ENCODE peak calls at places on chromosomes 2 and 18, in nine cellular contexts. One of them, this sample, is unnamed.

GRCh38 chr2:235157746-235158482 is 206.1 kb downstream of the SH3BP4 start:
- DNase-seq in astrocyte of the cerebellum: no peak
- DNase-seq in psoas muscle: no peak
- DNase-seq in PC-3: no peak
- DNase-seq in hepatocyte: no peak
- DNase-seq in neural progenitor cell: peak
- DNase-seq in foreskin fibroblast: no peak
- DNase-seq in endothelial cell of umbilical vein: no peak
- DNase-seq in bronchial epithelial cell: no peak
- DNase-seq in this sample: no peak

GRCh38 chr2:237860273-237860935 is 981 bp downstream of the RAMP1 start:
- DNase-seq in astrocyte of the cerebellum: no peak
- DNase-seq in psoas muscle: peak
- DNase-seq in PC-3: no peak
- DNase-seq in hepatocyte: no peak
- DNase-seq in neural progenitor cell: no peak
- DNase-seq in foreskin fibroblast: no peak
- DNase-seq in endothelial cell of umbilical vein: no peak
- DNase-seq in bronchial epithelial cell: no peak
- DNase-seq in this sample: no peak

GRCh38 chr18:70288851-70289328 is at the start of gene SOCS6:
- DNase-seq in astrocyte of the cerebellum: peak
- DNase-seq in psoas muscle: peak
- DNase-seq in PC-3: peak
- DNase-seq in hepatocyte: peak
- DNase-seq in neural progenitor cell: peak
- DNase-seq in foreskin fibroblast: peak
- DNase-seq in endothelial cell of umbilical vein: peak
- DNase-seq in bronchial epithelial cell: no peak
- DNase-seq in this sample: no peak

GRCh38 chr2:28991462-28991861 is 10.4 kb downstream of the TOGARAM2 start:
- DNase-seq in astrocyte of the cerebellum: no peak
- DNase-seq in psoas muscle: no peak
- DNase-seq in PC-3: no peak
- DNase-seq in hepatocyte: no peak
- DNase-seq in neural progenitor cell: no peak
- DNase-seq in foreskin fibroblast: no peak
- DNase-seq in endothelial cell of umbilical vein: no peak
- DNase-seq in bronchial epithelial cell: no peak
- DNase-seq in this sample: no peak

GRCh38 chr18:48952287-48953095 is 1.7 kb upstream of the SMAD7 start:
- DNase-seq in astrocyte of the cerebellum: peak
- DNase-seq in psoas muscle: peak
- DNase-seq in PC-3: peak
- DNase-seq in hepatocyte: peak
- DNase-seq in neural progenitor cell: peak
- DNase-seq in foreskin fibroblast: peak
- DNase-seq in endothelial cell of umbilical vein: peak
- DNase-seq in bronchial epithelial cell: peak
- DNase-seq in this sample: no peak

GRCh38 chr2:48414980-48415764 is 114.8 kb upstream of the STON1 start:
- DNase-seq in astrocyte of the cerebellum: no peak
- DNase-seq in psoas muscle: no peak
- DNase-seq in PC-3: no peak
- DNase-seq in hepatocyte: no peak
- DNase-seq in neural progenitor cell: peak
- DNase-seq in foreskin fibroblast: peak
- DNase-seq in endothelial cell of umbilical vein: no peak
- DNase-seq in bronchial epithelial cell: no peak
- DNase-seq in this sample: no peak

GRCh38 chr2:158413581-158413980 is 43.0 kb downstream of the CCDC148 start:
- DNase-seq in astrocyte of the cerebellum: no peak
- DNase-seq in psoas muscle: no peak
- DNase-seq in PC-3: no peak
- DNase-seq in hepatocyte: no peak
- DNase-seq in neural progenitor cell: no peak
- DNase-seq in foreskin fibroblast: no peak
- DNase-seq in endothelial cell of umbilical vein: no peak
- DNase-seq in bronchial epithelial cell: no peak
- DNase-seq in this sample: no peak

GRCh38 chr2:27715318-27716165 is 51.9 kb downstream of the SLC4A1AP start:
- DNase-seq in astrocyte of the cerebellum: no peak
- DNase-seq in psoas muscle: peak
- DNase-seq in PC-3: peak
- DNase-seq in hepatocyte: peak
- DNase-seq in neural progenitor cell: peak
- DNase-seq in foreskin fibroblast: peak
- DNase-seq in endothelial cell of umbilical vein: no peak
- DNase-seq in bronchial epithelial cell: peak
- DNase-seq in this sample: no peak

GRCh38 chr2:232485757-232486557 is 1.7 kb downstream of the ECEL1 start:
- DNase-seq in astrocyte of the cerebellum: no peak
- DNase-seq in psoas muscle: no peak
- DNase-seq in PC-3: no peak
- DNase-seq in hepatocyte: no peak
- DNase-seq in neural progenitor cell: peak
- DNase-seq in foreskin fibroblast: no peak
- DNase-seq in endothelial cell of umbilical vein: no peak
- DNase-seq in bronchial epithelial cell: no peak
- DNase-seq in this sample: no peak

GRCh38 chr18:8607776-8608682 is 1.2 kb upstream of the RAB12 start:
- DNase-seq in astrocyte of the cerebellum: no peak
- DNase-seq in psoas muscle: no peak
- DNase-seq in PC-3: no peak
- DNase-seq in hepatocyte: no peak
- DNase-seq in neural progenitor cell: no peak
- DNase-seq in foreskin fibroblast: peak
- DNase-seq in endothelial cell of umbilical vein: no peak
- DNase-seq in bronchial epithelial cell: no peak
- DNase-seq in this sample: peak

GRCh38 chr2:167181674-167182073 is 293.4 kb downstream of the XIRP2 start:
- DNase-seq in astrocyte of the cerebellum: no peak
- DNase-seq in psoas muscle: no peak
- DNase-seq in PC-3: peak
- DNase-seq in hepatocyte: no peak
- DNase-seq in neural progenitor cell: no peak
- DNase-seq in foreskin fibroblast: peak
- DNase-seq in endothelial cell of umbilical vein: no peak
- DNase-seq in bronchial epithelial cell: peak
- DNase-seq in this sample: no peak

GRCh38 chr2:140880573-140880972 is 1250.2 kb downstream of the LRP1B start:
- DNase-seq in astrocyte of the cerebellum: no peak
- DNase-seq in psoas muscle: no peak
- DNase-seq in PC-3: peak
- DNase-seq in hepatocyte: no peak
- DNase-seq in neural progenitor cell: no peak
- DNase-seq in foreskin fibroblast: peak
- DNase-seq in endothelial cell of umbilical vein: peak
- DNase-seq in bronchial epithelial cell: no peak
- DNase-seq in this sample: no peak

GRCh38 chr2:212595036-212595654 is 56.5 kb upstream of the ERBB4 start:
- DNase-seq in astrocyte of the cerebellum: peak
- DNase-seq in psoas muscle: no peak
- DNase-seq in PC-3: peak
- DNase-seq in hepatocyte: no peak
- DNase-seq in neural progenitor cell: no peak
- DNase-seq in foreskin fibroblast: no peak
- DNase-seq in endothelial cell of umbilical vein: no peak
- DNase-seq in bronchial epithelial cell: peak
- DNase-seq in this sample: no peak

GRCh38 chr2:188765522-188765921 is 208.7 kb upstream of the COL3A1 start:
- DNase-seq in astrocyte of the cerebellum: no peak
- DNase-seq in psoas muscle: no peak
- DNase-seq in PC-3: peak
- DNase-seq in hepatocyte: peak
- DNase-seq in neural progenitor cell: peak
- DNase-seq in foreskin fibroblast: no peak
- DNase-seq in endothelial cell of umbilical vein: peak
- DNase-seq in bronchial epithelial cell: peak
- DNase-seq in this sample: no peak

GRCh38 chr2:26344581-26345283 is 1.2 kb upstream of the SELENOI start:
- DNase-seq in astrocyte of the cerebellum: no peak
- DNase-seq in psoas muscle: no peak
- DNase-seq in PC-3: peak
- DNase-seq in hepatocyte: peak
- DNase-seq in neural progenitor cell: peak
- DNase-seq in foreskin fibroblast: no peak
- DNase-seq in endothelial cell of umbilical vein: peak
- DNase-seq in bronchial epithelial cell: peak
- DNase-seq in this sample: no peak

GRCh38 chr2:235605999-235606715 is 112.3 kb downstream of the AGAP1 start:
- DNase-seq in astrocyte of the cerebellum: peak
- DNase-seq in psoas muscle: no peak
- DNase-seq in PC-3: no peak
- DNase-seq in hepatocyte: no peak
- DNase-seq in neural progenitor cell: peak
- DNase-seq in foreskin fibroblast: peak
- DNase-seq in endothelial cell of umbilical vein: no peak
- DNase-seq in bronchial epithelial cell: no peak
- DNase-seq in this sample: no peak

GRCh38 chr2:96247896-96248295 is 17.9 kb downstream of the TMEM127 start:
- DNase-seq in astrocyte of the cerebellum: no peak
- DNase-seq in psoas muscle: no peak
- DNase-seq in PC-3: no peak
- DNase-seq in hepatocyte: no peak
- DNase-seq in neural progenitor cell: no peak
- DNase-seq in foreskin fibroblast: no peak
- DNase-seq in endothelial cell of umbilical vein: no peak
- DNase-seq in bronchial epithelial cell: no peak
- DNase-seq in this sample: no peak

GRCh38 chr18:27871731-27872130 is 305.2 kb downstream of the CDH2 start:
- DNase-seq in astrocyte of the cerebellum: no peak
- DNase-seq in psoas muscle: no peak
- DNase-seq in PC-3: no peak
- DNase-seq in hepatocyte: no peak
- DNase-seq in neural progenitor cell: no peak
- DNase-seq in foreskin fibroblast: no peak
- DNase-seq in endothelial cell of umbilical vein: no peak
- DNase-seq in bronchial epithelial cell: no peak
- DNase-seq in this sample: no peak

GRCh38 chr2:219155054-219155644 is 5.5 kb downstream of the NHEJ1 start:
- DNase-seq in astrocyte of the cerebellum: peak
- DNase-seq in psoas muscle: no peak
- DNase-seq in PC-3: peak
- DNase-seq in hepatocyte: peak
- DNase-seq in neural progenitor cell: peak
- DNase-seq in foreskin fibroblast: no peak
- DNase-seq in endothelial cell of umbilical vein: peak
- DNase-seq in bronchial epithelial cell: peak
- DNase-seq in this sample: no peak

GRCh38 chr2:215749092-215749957 is 264.0 kb downstream of the MREG start:
- DNase-seq in astrocyte of the cerebellum: no peak
- DNase-seq in psoas muscle: peak
- DNase-seq in PC-3: peak
- DNase-seq in hepatocyte: peak
- DNase-seq in neural progenitor cell: no peak
- DNase-seq in foreskin fibroblast: peak
- DNase-seq in endothelial cell of umbilical vein: no peak
- DNase-seq in bronchial epithelial cell: peak
- DNase-seq in this sample: no peak

GRCh38 chr2:3766824-3767223 is 63.4 kb downstream of the DCDC2C start:
- DNase-seq in astrocyte of the cerebellum: no peak
- DNase-seq in psoas muscle: no peak
- DNase-seq in PC-3: no peak
- DNase-seq in hepatocyte: no peak
- DNase-seq in neural progenitor cell: no peak
- DNase-seq in foreskin fibroblast: no peak
- DNase-seq in endothelial cell of umbilical vein: no peak
- DNase-seq in bronchial epithelial cell: no peak
- DNase-seq in this sample: no peak

GRCh38 chr2:215790548-215791421 is 222.6 kb downstream of the MREG start:
- DNase-seq in astrocyte of the cerebellum: no peak
- DNase-seq in psoas muscle: no peak
- DNase-seq in PC-3: no peak
- DNase-seq in hepatocyte: no peak
- DNase-seq in neural progenitor cell: no peak
- DNase-seq in foreskin fibroblast: no peak
- DNase-seq in endothelial cell of umbilical vein: no peak
- DNase-seq in bronchial epithelial cell: no peak
- DNase-seq in this sample: no peak

GRCh38 chr2:119402645-119403560 is 28.8 kb upstream of the TMEM37 start:
- DNase-seq in astrocyte of the cerebellum: no peak
- DNase-seq in psoas muscle: no peak
- DNase-seq in PC-3: no peak
- DNase-seq in hepatocyte: peak
- DNase-seq in neural progenitor cell: no peak
- DNase-seq in foreskin fibroblast: no peak
- DNase-seq in endothelial cell of umbilical vein: no peak
- DNase-seq in bronchial epithelial cell: no peak
- DNase-seq in this sample: no peak
- H3K4me3 ChIP-seq in astrocyte of the cerebellum: no peak
- H3K4me3 ChIP-seq in psoas muscle: no peak
- H3K4me3 ChIP-seq in PC-3: no peak
- H3K4me3 ChIP-seq in hepatocyte: no peak
- H3K4me3 ChIP-seq in neural progenitor cell: no peak
- H3K4me3 ChIP-seq in foreskin fibroblast: no peak
- H3K4me3 ChIP-seq in endothelial cell of umbilical vein: no peak
- H3K4me3 ChIP-seq in bronchial epithelial cell: no peak
- H3K4me3 ChIP-seq in this sample: no peak

GRCh38 chr18:10303171-10303570 is 151.3 kb upstream of the APCDD1 start:
- DNase-seq in astrocyte of the cerebellum: no peak
- DNase-seq in psoas muscle: no peak
- DNase-seq in PC-3: no peak
- DNase-seq in hepatocyte: no peak
- DNase-seq in neural progenitor cell: no peak
- DNase-seq in foreskin fibroblast: no peak
- DNase-seq in endothelial cell of umbilical vein: no peak
- DNase-seq in bronchial epithelial cell: no peak
- DNase-seq in this sample: no peak
- H3K4me3 ChIP-seq in astrocyte of the cerebellum: no peak
- H3K4me3 ChIP-seq in psoas muscle: no peak
- H3K4me3 ChIP-seq in PC-3: no peak
- H3K4me3 ChIP-seq in hepatocyte: no peak
- H3K4me3 ChIP-seq in neural progenitor cell: no peak
- H3K4me3 ChIP-seq in foreskin fibroblast: no peak
- H3K4me3 ChIP-seq in endothelial cell of umbilical vein: no peak
- H3K4me3 ChIP-seq in bronchial epithelial cell: no peak
- H3K4me3 ChIP-seq in this sample: no peak

GRCh38 chr2:239222346-239223028 is 178.3 kb downstream of the HDAC4 start:
- DNase-seq in astrocyte of the cerebellum: no peak
- DNase-seq in psoas muscle: no peak
- DNase-seq in PC-3: no peak
- DNase-seq in hepatocyte: no peak
- DNase-seq in neural progenitor cell: no peak
- DNase-seq in foreskin fibroblast: no peak
- DNase-seq in endothelial cell of umbilical vein: no peak
- DNase-seq in bronchial epithelial cell: peak
- DNase-seq in this sample: no peak
- H3K4me3 ChIP-seq in astrocyte of the cerebellum: no peak
- H3K4me3 ChIP-seq in psoas muscle: peak
- H3K4me3 ChIP-seq in PC-3: no peak
- H3K4me3 ChIP-seq in hepatocyte: no peak
- H3K4me3 ChIP-seq in neural progenitor cell: no peak
- H3K4me3 ChIP-seq in foreskin fibroblast: no peak
- H3K4me3 ChIP-seq in endothelial cell of umbilical vein: no peak
- H3K4me3 ChIP-seq in bronchial epithelial cell: no peak
- H3K4me3 ChIP-seq in this sample: no peak

DNA sequence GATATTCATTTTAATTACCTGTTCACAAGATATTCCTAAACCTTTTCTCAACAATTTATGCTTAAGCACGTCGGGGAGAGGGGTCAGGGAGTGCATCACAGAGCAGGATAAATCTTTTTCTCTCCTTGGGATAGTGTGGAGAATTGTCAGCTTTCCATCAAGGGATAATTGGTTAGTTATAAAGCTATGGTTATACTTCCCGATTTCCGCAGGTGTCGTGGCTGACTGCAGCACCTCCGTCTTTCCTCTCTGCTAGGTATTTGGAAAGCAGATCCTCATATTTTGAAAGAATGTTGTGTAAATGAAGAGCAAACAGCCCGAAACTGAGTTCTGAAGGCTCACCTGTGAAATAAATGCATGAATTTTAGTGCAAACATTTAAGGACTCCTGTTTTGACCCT is 778 bp downstream of the DYNC2LI1 start:
- DNase-seq in astrocyte of the cerebellum: no peak
- DNase-seq in psoas muscle: no peak
- DNase-seq in PC-3: no peak
- DNase-seq in hepatocyte: no peak
- DNase-seq in neural progenitor cell: no peak
- DNase-seq in foreskin fibroblast: no peak
- DNase-seq in endothelial cell of umbilical vein: no peak
- DNase-seq in bronchial epithelial cell: peak
- DNase-seq in this sample: no peak
- H3K4me3 ChIP-seq in astrocyte of the cerebellum: peak
- H3K4me3 ChIP-seq in psoas muscle: peak
- H3K4me3 ChIP-seq in PC-3: peak
- H3K4me3 ChIP-seq in hepatocyte: peak
- H3K4me3 ChIP-seq in neural progenitor cell: peak
- H3K4me3 ChIP-seq in foreskin fibroblast: peak
- H3K4me3 ChIP-seq in endothelial cell of umbilical vein: peak
- H3K4me3 ChIP-seq in bronchial epithelial cell: peak
- H3K4me3 ChIP-seq in this sample: peak